ENCODE peak calls at places on chromosomes 1 and 21, in four cellular contexts. C is fibroblast of villous mesenchyme, S is stomach, X is fibroblast of lung. I is an unnamed sample.
A peak's percentile ranks its signal among the peaks of the same experiment; 100 is the strongest.

GRCh38 chr1:25697426-25698220 is 81.0 kb downstream of the MAN1C1 start:
- DNase-seq in S (no peak), X (no peak), C (no peak), I (no peak)

GRCh38 chr1:155082941-155083541 is 4.4 kb downstream of the EFNA3 start:
- DNase-seq in S (no peak), X (no peak), C (no peak), I (no peak)

GRCh38 chr1:109980324-109981127 is 4.0 kb upstream of the AHCYL1 start:
- DNase-seq in X (no peak), S (peak; percentile 73), C (no peak), I (no peak)

GRCh38 chr1:170765712-170766330 is 101.9 kb downstream of the PRRX1 start:
- DNase-seq in X (peak; percentile 74), S (no peak), C (peak; percentile 64), I (peak; percentile 72)

GRCh38 chr1:233019921-233020320 is 69.5 kb downstream of the NTPCR start:
- DNase-seq in C (peak; percentile 67), S (no peak), X (peak; percentile 66), I (no peak)

GRCh38 chr1:26350701-26351590 is 3.0 kb downstream of the CRYBG2 start:
- DNase-seq in X (no peak), S (no peak), C (peak; percentile 17), I (peak; percentile 48)

GRCh38 chr1:217917277-217917887 is 286.2 kb downstream of the SPATA17 start:
- DNase-seq in X (no peak), S (no peak), C (no peak), I (no peak)

GRCh38 chr21:44370027-44370735 is 16.8 kb downstream of the TRPM2 start:
- DNase-seq in C (peak; percentile 50), S (peak; percentile 45), X (peak; percentile 5), I (peak; percentile 49)

GRCh38 chr1:147811273-147811672 is 50.9 kb upstream of the GJA5 start:
- DNase-seq in C (no peak), X (no peak), S (no peak), I (no peak)

GRCh38 chr1:176102243-176102642 is 104.8 kb downstream of the COP1 start:
- DNase-seq in C (peak; percentile 48), X (peak; percentile 20), S (no peak), I (peak; percentile 55)

GRCh38 chr1:10401281-10401680 is 2.4 kb downstream of the PGD start:
- DNase-seq in C (peak; percentile 66), X (peak; percentile 32), S (no peak), I (peak; percentile 57)

GRCh38 chr1:78718566-78718965 is 68.9 kb downstream of the IFI44 start:
- DNase-seq in S (no peak), C (no peak), X (no peak), I (no peak)

GRCh38 chr1:181314010-181314409 is 169.3 kb upstream of the CACNA1E start:
- DNase-seq in C (no peak), X (no peak), S (no peak), I (no peak)

GRCh38 chr1:172089768-172090510 is 248.6 kb downstream of the DNM3 start:
- DNase-seq in X (peak; percentile 63), C (peak; percentile 65), S (peak; percentile 78), I (peak; percentile 73)

GRCh38 chr1:53401815-53402745 is 57.1 kb upstream of the DMRTB1 start:
- DNase-seq in C (no peak), X (no peak), S (no peak), I (no peak)

GRCh38 chr1:206824327-206824726 is 41.1 kb upstream of the IL20 start:
- DNase-seq in X (no peak), C (peak; percentile 33), S (no peak), I (peak; percentile 63)

GRCh38 chr1:194150242-194150641 is 963.8 kb upstream of the B3GALT2 start:
- DNase-seq in S (no peak), X (no peak), C (no peak), I (no peak)

GRCh38 chr1:63010898-63011660 is 227.1 kb downstream of the ATG4C start:
- DNase-seq in C (no peak), S (no peak), X (no peak), I (no peak)

GRCh38 chr1:88662723-88663122 is 21.4 kb upstream of the PKN2 start:
- DNase-seq in C (no peak), S (no peak), X (no peak), I (no peak)

GRCh38 chr1:88608139-88608943 is 75.7 kb upstream of the PKN2 start:
- DNase-seq in X (peak; percentile 48), S (no peak), C (peak; percentile 36), I (peak; percentile 44)

DNA sequence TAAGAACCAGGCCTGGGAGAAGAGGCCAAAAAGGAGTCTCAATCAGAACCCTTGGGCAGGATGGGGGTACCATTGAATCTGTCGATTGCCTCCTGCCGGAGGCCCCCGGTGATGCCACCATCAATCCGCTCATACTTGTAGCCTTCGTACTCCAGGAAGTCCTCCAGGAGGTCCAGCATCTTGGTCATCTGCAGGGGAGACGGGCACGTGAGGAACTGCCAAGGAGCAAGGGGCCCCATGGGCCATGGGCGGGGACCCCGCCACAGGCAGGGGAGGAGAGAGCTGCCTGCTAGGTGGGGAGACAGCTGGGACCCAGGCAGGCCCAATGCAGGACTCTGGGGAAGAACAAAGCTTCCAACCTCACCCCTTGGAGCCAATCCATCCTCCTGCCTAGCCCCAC is 48.6 kb downstream of the CHD5 start:
- DNase-seq in S (no peak), X (no peak), C (no peak), I (no peak)
- H3K4me3 ChIP-seq in S (no peak overlapping the region), X (no peak overlapping the region), C (no peak overlapping the region), I (no peak overlapping the region)

GRCh38 chr1:197003132-197003531 is 25.8 kb downstream of the CFHR5 start:
- DNase-seq in X (no peak), C (no peak), S (no peak), I (no peak)
- TF ChIP-seq CTCF in X (no peak), C (no peak), S (no peak), I (no peak)

DNA sequence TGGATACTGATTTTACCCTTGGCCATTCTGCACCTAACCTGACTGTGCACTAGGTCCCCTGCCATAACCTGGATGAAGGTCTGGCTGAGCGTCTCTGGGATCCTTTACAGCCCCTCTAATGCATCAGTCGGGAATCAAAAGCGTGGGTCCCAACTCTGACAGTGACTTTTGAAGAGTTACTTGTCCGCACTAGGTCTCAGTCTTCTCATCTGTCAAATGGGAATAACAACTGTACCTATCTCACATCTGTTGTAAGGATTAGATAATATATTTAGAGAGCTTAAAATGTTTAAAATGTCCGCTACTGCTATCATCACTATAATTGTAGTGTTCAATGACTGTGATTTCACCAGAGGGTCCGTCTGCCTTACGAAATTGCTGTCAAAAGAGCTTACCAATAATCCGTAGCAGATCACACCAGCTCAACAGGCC is 746 bp downstream of the TADA1 start:
- DNase-seq in C (no peak), S (no peak), X (no peak), I (no peak)
- H3K4me3 ChIP-seq in C (peak overlapping the region; percentile 80), S (peak overlapping the region; percentile 88), X (peak overlapping the region; percentile 93), I (peak overlapping the region; percentile 78)

DNA sequence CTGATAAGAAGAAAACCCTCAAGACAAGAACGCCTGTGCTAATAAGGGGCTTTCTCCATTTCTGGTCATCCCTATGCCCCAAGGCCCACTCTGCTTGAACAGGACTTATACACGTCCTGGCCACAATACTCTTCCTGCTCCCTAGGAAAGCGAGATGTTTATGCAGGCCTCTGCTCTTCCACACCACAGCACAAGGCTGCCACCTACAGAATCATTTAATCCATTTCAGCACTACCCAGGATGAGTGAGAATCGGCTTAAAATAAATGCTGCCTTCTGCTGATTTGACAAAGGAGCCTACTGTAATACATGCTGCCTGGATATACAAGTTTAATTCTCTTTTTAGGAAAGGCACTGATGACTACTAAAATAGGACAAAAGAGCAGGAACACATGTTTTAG is 29.4 kb downstream of the FRRS1 start:
- DNase-seq in X (peak; percentile 76), S (no peak), C (peak; percentile 70), I (peak; percentile 84)
- TF ChIP-seq CTCF in X (peak; percentile 56), S (no peak), C (peak; percentile 60), I (peak; percentile 70)

DNA sequence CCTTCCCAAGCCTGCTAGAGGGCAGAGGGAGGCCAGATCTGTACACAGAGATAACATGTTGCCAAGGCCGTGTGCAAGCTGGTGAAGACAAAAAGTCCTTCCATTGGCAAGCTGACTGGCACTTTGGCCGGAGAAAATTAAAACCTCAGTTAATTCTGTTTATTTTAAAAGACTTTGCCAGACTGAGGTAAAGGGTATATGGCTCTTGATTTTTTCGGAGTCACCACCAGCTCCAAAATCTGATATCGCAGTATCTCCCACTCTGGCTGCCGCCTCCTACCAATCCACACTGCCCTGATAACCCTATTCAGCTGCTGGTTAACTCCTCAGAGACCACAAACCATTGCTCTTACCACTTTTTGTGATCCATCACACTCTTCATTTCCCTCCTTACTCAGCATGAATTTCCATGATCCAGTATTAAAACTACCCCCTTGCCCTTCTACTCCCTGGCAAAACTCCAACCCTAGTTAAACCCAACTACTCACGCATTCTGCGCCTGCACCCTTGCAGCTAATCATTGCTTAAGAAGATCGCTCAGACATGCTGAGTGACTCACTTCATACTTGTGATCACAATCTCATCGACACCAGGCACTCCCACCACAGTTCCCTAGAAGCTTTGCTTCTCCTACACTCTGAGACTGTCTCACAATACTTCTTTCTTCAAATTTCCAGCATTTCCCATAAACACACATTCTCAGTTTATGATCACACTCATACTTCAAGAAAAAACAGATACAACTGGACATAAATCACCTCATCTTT is 5.8 kb upstream of the PPP1R15B start:
- DNase-seq in S (peak; percentile 82), X (peak; percentile 97), C (peak; percentile 99), I (peak; percentile 90)
- H3K4me3 ChIP-seq in S (peak overlapping the region; percentile 15), X (peak overlapping the region; percentile 57), C (peak overlapping the region; percentile 43), I (peak overlapping the region; percentile 2)

GRCh38 chr1:94743866-94744265 is 76.3 kb upstream of the SLC44A3 start:
- DNase-seq in X (peak; percentile 73), S (no peak), C (peak; percentile 85), I (no peak)

GRCh38 chr1:94739521-94740061 is 80.6 kb upstream of the SLC44A3 start:
- DNase-seq in S (no peak), X (peak; percentile 99), C (peak; percentile 97), I (peak; percentile 93)

GRCh38 chr1:94738371-94738770 is 81.8 kb upstream of the SLC44A3 start:
- DNase-seq in C (peak; percentile 88), X (no peak), S (no peak), I (no peak)

GRCh38 chr1:94741956-94742355 is 78.2 kb upstream of the SLC44A3 start:
- DNase-seq in X (no peak), C (no peak), S (no peak), I (no peak)

GRCh38 chr1:94741510-94741909 is 78.6 kb upstream of the SLC44A3 start:
- DNase-seq in S (no peak), X (no peak), C (peak; percentile 45), I (peak; percentile 42)
- TF ChIP-seq CTCF in S (no peak), X (no peak), C (peak; percentile 22), I (no peak)

GRCh38 chr1:61131716-61132115 is 49.4 kb downstream of the NFIA start:
- DNase-seq in S (no peak), C (peak; percentile 80), X (peak; percentile 68), I (peak; percentile 52)
- H3K4me3 ChIP-seq in S (no peak overlapping the region), C (peak overlapping the region; percentile 33), X (no peak overlapping the region), I (no peak overlapping the region)

I was measured in cardiac fibroblast.